ENCODE peak calls at places on chromosomes 1 and 21, in five cellular contexts. Y, K, G, Q and U are unnamed samples.

GRCh38 chr1:234683856-234684632 is 74.1 kb upstream of the IRF2BP2 start:
- DNase-seq in Y (peak; percentile 22), Q (no peak), K (peak; percentile 90), G (peak; percentile 45), U (no peak)

GRCh38 chr1:24443241-24443656 is 27.6 kb downstream of the NIPAL3 start:
- DNase-seq in Q (no peak), Y (no peak), G (no peak), K (peak; percentile 70), U (no peak)

GRCh38 chr1:226888816-226889215 is 18.4 kb downstream of the PSEN2 start:
- DNase-seq in G (no peak), Y (no peak), K (no peak), Q (no peak), U (no peak)

GRCh38 chr1:116737855-116738318 is 16.3 kb upstream of the CD2 start:
- DNase-seq in K (no peak), Q (no peak), Y (no peak), G (no peak), U (no peak)

GRCh38 chr1:235781807-235782206 is 84.9 kb downstream of the LYST start:
- DNase-seq in G (no peak), Y (no peak), Q (no peak), K (peak; percentile 5), U (no peak)

GRCh38 chr1:2523191-2523890 is 3.1 kb downstream of the PANK4 start:
- DNase-seq in Y (no peak), K (no peak), G (no peak), Q (no peak), U (no peak)

GRCh38 chr1:242828199-242828598 is 303.7 kb upstream of the PLD5 start:
- DNase-seq in K (no peak), G (no peak), Y (peak; percentile 6), Q (peak; percentile 35), U (no peak)

GRCh38 chr21:42051788-42052187 is 19.3 kb upstream of the UMODL1 start:
- DNase-seq in Y (no peak), G (no peak), K (no peak), Q (peak; percentile 4), U (no peak)

GRCh38 chr1:90412563-90412962 is 304.5 kb downstream of the BARHL2 start:
- DNase-seq in G (no peak), K (no peak), Y (no peak), Q (no peak), U (no peak)

GRCh38 chr1:45522324-45523104 is 830 bp upstream of the PRDX1 start:
- DNase-seq in Y (no peak), Q (peak; percentile 77), G (peak; percentile 40), K (peak; percentile 40), U (no peak)

GRCh38 chr1:118986291-118986838 is 1.8 kb downstream of the TBX15 start:
- DNase-seq in Y (no peak), G (no peak), K (peak; percentile 66), Q (no peak), U (no peak)

GRCh38 chr1:36352141-36352909 is 28.9 kb upstream of the EVA1B start:
- DNase-seq in Y (no peak), K (peak; percentile 60), Q (no peak), G (no peak), U (no peak)

GRCh38 chr1:233253231-233254038 is 42.1 kb downstream of the PCNX2 start:
- DNase-seq in Y (no peak), Q (no peak), K (no peak), G (no peak), U (no peak)

GRCh38 chr1:38000233-38000528 is 5.1 kb downstream of the FHL3 start:
- DNase-seq in G (no peak), K (no peak), Y (no peak), Q (no peak), U (no peak)

GRCh38 chr1:77273891-77274290 is 7.9 kb upstream of the AK5 start:
- DNase-seq in Q (no peak), Y (no peak), K (peak; percentile 48), G (no peak), U (no peak)

GRCh38 chr1:197149340-197149739 is 2.9 kb upstream of the ASPM start:
- DNase-seq in K (no peak), Q (no peak), Y (no peak), G (no peak), U (no peak)

GRCh38 chr1:234721476-234722266 is 111.7 kb upstream of the IRF2BP2 start:
- DNase-seq in K (peak; percentile 97), Q (peak; percentile 88), G (peak; percentile 88), Y (peak; percentile 45), U (peak; percentile 68)

GRCh38 chr1:183090386-183091006 is 67.3 kb downstream of the LAMC1 start:
- DNase-seq in Y (peak; percentile 40), K (peak; percentile 89), G (no peak), Q (no peak), U (no peak)

DNA sequence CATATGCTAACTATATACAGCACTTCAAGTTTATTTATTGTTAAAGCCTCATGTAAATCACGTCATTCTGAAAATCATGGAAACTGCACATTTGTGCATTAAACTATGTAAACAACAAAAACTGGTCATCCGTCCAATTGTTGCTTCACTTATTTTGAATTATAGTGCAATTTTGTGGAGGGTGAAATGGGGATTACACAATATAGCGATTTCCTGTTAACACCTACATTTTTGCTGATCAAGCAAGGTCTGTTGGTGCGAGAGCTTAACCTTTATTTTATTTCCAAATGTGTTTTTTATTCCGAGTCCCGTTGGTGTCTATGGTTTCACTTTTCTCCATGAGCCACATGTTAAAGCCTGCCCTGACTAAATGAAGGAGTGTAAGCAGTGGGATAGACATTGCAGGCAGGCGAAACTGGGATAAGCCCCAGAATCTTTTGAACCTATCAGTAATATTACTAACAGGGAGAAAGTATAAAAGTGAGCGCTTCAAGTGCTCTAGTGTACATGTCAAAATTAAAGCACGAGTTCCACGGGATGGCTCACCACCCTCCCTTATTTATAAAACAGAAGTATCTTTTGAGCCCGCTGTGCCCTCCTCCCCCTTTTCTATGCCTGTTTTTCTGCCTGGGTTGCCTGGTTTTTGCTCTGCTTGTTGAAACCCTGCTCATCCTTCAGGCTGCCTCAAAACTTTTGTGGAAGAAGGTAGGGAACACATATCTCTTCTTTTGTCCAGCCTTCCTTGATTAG is 120.7 kb downstream of the NFIA start:
- DNase-seq in K (peak; percentile 57), Y (no peak), Q (no peak), G (no peak), U (no peak)
- H3K4me3 ChIP-seq in K (peak overlapping the region; percentile 49), Y (peak overlapping the region; percentile 32), Q (peak overlapping the region; percentile 53), G (no peak overlapping the region), U (peak overlapping the region; percentile 12)

DNA sequence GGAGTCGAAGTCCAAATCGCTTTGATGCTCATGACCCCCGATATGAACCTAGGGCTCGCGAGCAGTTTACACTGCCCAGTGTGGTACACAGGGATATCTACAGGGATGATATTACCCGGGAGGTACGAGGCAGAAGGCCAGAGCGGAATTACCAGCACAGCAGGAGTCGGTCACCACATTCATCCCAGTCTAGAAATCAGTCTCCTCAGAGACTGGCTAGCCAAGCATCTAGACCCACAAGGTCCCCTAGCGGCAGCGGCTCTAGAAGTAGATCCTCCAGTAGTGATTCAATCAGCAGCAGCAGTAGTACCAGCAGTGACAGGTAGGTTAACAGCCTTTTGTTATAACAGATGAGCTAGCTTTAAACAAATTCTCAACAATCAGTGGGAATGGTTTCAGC is 28.9 kb downstream of the SPEN start:
- DNase-seq in Y (peak; percentile 49), K (no peak), Q (no peak), G (peak; percentile 12), U (no peak)
- TF ChIP-seq CTCF in Y (no peak), K (peak; percentile 17), Q (peak; percentile 45), G (peak; percentile 46), U (no peak)

GRCh38 chr21:17231771-17232170 is 281.1 kb upstream of the CXADR start:
- DNase-seq in G (no peak), Q (no peak), K (no peak), Y (no peak), U (no peak)
- H3K4me3 ChIP-seq in G (no peak overlapping the region), Q (no peak overlapping the region), K (no peak overlapping the region), Y (no peak overlapping the region), U (no peak overlapping the region)

DNA sequence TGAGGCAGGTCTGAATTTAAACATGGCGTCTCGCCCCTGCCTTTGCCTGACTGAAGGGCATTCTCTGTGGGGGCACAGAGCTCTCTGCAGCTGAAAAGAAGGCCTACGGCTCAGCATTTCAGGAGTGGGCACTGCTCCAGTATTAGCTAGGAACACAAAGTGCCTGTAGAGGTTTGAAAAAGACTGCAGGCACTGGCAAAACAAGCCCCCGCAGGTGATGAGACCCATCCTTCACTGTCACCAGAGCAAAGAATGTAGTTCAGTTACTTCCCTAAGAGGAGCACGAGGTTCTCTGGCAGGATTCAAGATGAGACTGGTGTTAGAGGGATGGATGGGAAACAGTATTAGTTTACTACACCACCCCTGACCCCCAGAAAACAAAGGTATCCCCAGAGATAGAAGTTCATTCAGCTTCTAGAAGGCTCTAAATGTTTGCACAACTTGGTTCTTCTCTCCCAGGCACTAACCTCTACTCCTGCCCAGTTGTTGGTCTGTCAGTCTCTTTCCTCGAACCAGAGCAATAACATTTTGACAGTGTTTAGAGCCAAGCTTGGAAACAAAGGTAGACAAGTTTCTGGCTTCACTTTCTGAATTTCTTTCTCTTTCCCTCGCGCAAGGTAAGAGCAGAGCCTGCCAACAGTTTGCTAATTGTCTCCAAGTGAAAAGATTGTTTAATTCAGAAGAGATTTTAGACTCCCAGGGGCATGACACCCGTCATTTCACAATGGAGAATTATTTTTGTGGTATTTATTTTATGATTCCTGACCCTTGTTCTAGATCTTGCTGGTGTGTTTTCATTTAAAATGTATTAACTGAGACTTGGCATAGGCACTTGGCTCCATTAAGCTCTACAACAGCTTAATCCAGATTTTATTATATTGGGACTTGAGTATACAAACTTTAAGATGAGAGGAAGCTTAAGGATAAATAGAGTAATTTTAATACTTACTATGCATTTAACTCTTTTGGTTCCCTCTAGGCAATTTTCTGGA is 101.7 kb upstream of the KCNE2 start:
- DNase-seq in Y (no peak), G (no peak), Q (no peak), K (no peak), U (no peak)
- TF ChIP-seq CTCF in Y (no peak), G (no peak), Q (no peak), K (no peak), U (no peak)

GRCh38 chr1:17561561-17561985 is 22.1 kb downstream of the ARHGEF10L start:
- DNase-seq in G (no peak), Y (peak; percentile 67), K (peak; percentile 44), Q (no peak), U (no peak)
- H3K4me3 ChIP-seq in G (no peak overlapping the region), Y (no peak overlapping the region), K (peak overlapping the region; percentile 35), Q (no peak overlapping the region), U (no peak overlapping the region)

GRCh38 chr21:43906585-43907370 is 41.8 kb downstream of the AGPAT3 start:
- DNase-seq in G (no peak), Y (no peak), Q (peak; percentile 55), K (no peak), U (no peak)
- TF ChIP-seq CTCF in G (no peak), Y (no peak), Q (no peak), K (no peak), U (no peak)

DNA sequence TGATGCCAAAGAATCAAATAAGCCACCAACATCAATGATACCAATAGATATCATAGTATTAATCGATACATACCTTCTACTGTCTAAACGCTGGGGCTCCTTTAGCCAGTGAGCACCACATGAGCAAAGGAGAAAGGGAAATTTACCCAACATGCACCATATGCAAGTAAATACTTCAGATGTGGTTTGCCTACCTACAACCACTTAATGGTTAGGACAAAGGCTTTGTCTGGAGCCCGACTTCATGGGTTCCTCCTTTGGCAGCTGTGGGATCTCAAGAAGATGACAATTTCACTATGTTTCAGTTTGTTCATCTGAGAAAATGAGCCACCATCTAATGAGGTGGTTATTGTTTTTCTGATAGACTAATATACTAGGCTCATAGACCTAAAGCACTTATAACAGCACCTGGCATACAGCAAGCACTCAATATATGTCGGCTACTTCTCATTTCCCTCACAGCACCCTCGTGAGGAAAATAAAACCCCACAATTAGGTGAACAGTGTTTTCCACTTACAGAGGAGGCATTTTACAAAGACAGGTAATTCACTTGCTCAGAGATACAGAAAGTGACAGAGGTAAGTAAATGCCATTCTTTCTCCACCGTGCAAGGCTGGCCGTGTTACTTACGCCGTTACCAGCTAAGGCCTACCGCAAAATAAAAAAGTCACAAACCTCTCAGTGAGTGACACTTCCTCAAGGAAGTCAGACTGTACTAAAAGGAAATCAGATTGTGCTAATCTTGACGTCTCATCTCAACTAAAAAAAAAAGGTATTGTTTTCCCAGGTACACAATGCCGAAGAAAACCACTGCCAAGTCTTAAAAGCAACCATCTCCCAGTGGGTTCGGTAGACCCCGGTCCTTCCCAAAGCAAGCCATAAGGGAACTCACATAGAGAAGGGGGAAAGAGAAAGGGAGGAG is 1.6 kb downstream of the TTC13 start:
- DNase-seq in Y (no peak), Q (no peak), K (no peak), G (no peak), U (no peak)
- H3K4me3 ChIP-seq in Y (peak overlapping the region; percentile 84), Q (peak overlapping the region; percentile 98), K (peak overlapping the region; percentile 8), G (no peak overlapping the region), U (peak overlapping the region; percentile 91)